ENCODE peak calls at places on chromosomes 5 and 9, in six cellular contexts. Z is CD8-positive, alpha-beta T cell; P is mesendoderm; D is thyroid gland; M is transverse colon; J is Panc1. A is an unnamed sample. For H3K4me1 and H3K36me3, the result is how much of the 10 kb centered on the place peaks cover.

GRCh38 chr5:123835421-123835820 is 323.4 kb downstream of the CSNK1G3 start:
- DNase-seq in Z (no peak), P (no peak), D (no peak), M (no peak), J (no peak), A (no peak)

GRCh38 chr9:35808433-35808832 is 3.6 kb downstream of the SPAG8 start:
- DNase-seq in Z (no peak), P (no peak), D (no peak), M (no peak), J (no peak), A (no peak)

GRCh38 chr9:132043708-132044107 is 36.0 kb downstream of the MED27 start:
- DNase-seq in Z (no peak), P (no peak), D (no peak), M (no peak), J (no peak), A (no peak)

GRCh38 chr5:153831976-153832375 is 206.7 kb downstream of the FAM114A2 start:
- DNase-seq in Z (no peak), P (peak), D (no peak), M (no peak), J (no peak), A (no peak)

GRCh38 chr5:756865-757345 is 27.6 kb downstream of the ZDHHC11B start:
- DNase-seq in Z (peak), P (peak), D (no peak), M (peak), J (no peak), A (peak)

GRCh38 chr5:81698806-81699205 is 52.1 kb downstream of the SSBP2 start:
- DNase-seq in Z (no peak), P (no peak), D (no peak), M (no peak), J (no peak), A (no peak)

GRCh38 chr9:114837923-114838322 is 32.1 kb upstream of the TNFSF15 start:
- DNase-seq in Z (no peak), P (no peak), D (no peak), M (no peak), J (no peak), A (no peak)

GRCh38 chr5:132093310-132093709 is 19.7 kb downstream of the CSF2 start:
- DNase-seq in Z (no peak), P (no peak), D (no peak), M (no peak), J (no peak), A (no peak)

GRCh38 chr5:164358531-164359259 is 853.3 kb downstream of the MAT2B start:
- DNase-seq in Z (no peak), P (no peak), D (no peak), M (no peak), J (no peak), A (no peak)

GRCh38 chr5:96228449-96228848 is 204.6 kb downstream of the PCSK1 start:
- DNase-seq in Z (no peak), P (no peak), D (no peak), M (no peak), J (no peak), A (no peak)

GRCh38 chr5:158905281-158905680 is 194.4 kb downstream of the EBF1 start:
- DNase-seq in Z (no peak), P (no peak), D (no peak), M (no peak), J (no peak), A (no peak)

GRCh38 chr9:2228132-2228531 is 213.0 kb downstream of the SMARCA2 start:
- DNase-seq in Z (no peak), P (peak), D (peak), M (peak), J (no peak), A (no peak)

GRCh38 chr9:21788752-21789151 is 13.7 kb upstream of the MTAP start:
- DNase-seq in Z (no peak), P (no peak), D (no peak), M (no peak), J (no peak), A (no peak)

GRCh38 chr9:10869687-10870086 is 256.9 kb upstream of the PTPRD start:
- DNase-seq in Z (no peak), P (no peak), D (no peak), M (no peak), J (no peak), A (no peak)

GRCh38 chr9:128182872-128183528 is 8.4 kb downstream of the CIZ1 start:
- DNase-seq in Z (no peak), P (no peak), D (no peak), M (no peak), J (no peak), A (no peak)

GRCh38 chr5:1333986-1334385 is 10.9 kb downstream of the CLPTM1L start:
- DNase-seq in Z (no peak), P (no peak), D (no peak), M (no peak), J (no peak), A (no peak)

GRCh38 chr5:52648726-52649125 is 139.0 kb upstream of the ITGA1 start:
- DNase-seq in Z (no peak), P (no peak), D (no peak), M (no peak), J (no peak), A (no peak)

GRCh38 chr9:137556069-137556838 is 4.6 kb downstream of the MRPL41 start:
- DNase-seq in Z (no peak), P (no peak), D (no peak), M (peak), J (no peak), A (no peak)

GRCh38 chr9:116712781-116713180 is 25.7 kb downstream of the TRIM32 start:
- DNase-seq in Z (no peak), P (no peak), D (no peak), M (no peak), J (no peak), A (no peak)

GRCh38 chr5:74299833-74300232 is 340.7 kb downstream of the ENC1 start:
- DNase-seq in Z (no peak), P (no peak), D (no peak), M (no peak), J (no peak), A (no peak)

GRCh38 chr9:77251050-77251449 is 73.7 kb downstream of the VPS13A start:
- DNase-seq in Z (no peak), P (no peak), D (no peak), M (no peak), J (no peak), A (no peak)

GRCh38 chr9:128419061-128419925 is 1.4 kb upstream of the CERCAM start:
- DNase-seq in Z (no peak), P (no peak), D (peak), M (no peak), J (no peak), A (no peak)

GRCh38 chr5:13783731-13784130 is 160.8 kb downstream of the DNAH5 start:
- DNase-seq in Z (no peak), P (peak), D (no peak), M (no peak), J (no peak), A (no peak)

GRCh38 chr5:4584982-4585381 is 555.1 kb upstream of the ADAMTS16 start:
- DNase-seq in Z (no peak), P (no peak), D (peak), M (no peak), J (no peak), A (no peak)

GRCh38 chr5:39148983-39149534 is 70.3 kb downstream of the FYB1 start:
- DNase-seq in Z (no peak), P (peak), D (no peak), M (no peak), J (no peak), A (no peak)

GRCh38 chr5:56233230-56233629 is at the start of gene ANKRD55:
- DNase-seq in Z (no peak), P (no peak), D (no peak), M (no peak), J (no peak), A (no peak)

GRCh38 chr5:75670571-75670970 is 46.7 kb downstream of the POC5 start:
- DNase-seq in Z (no peak), P (no peak), D (peak), M (no peak), J (no peak), A (no peak)

GRCh38 chr5:123557907-123558306 is 45.9 kb downstream of the CSNK1G3 start:
- DNase-seq in Z (no peak), P (peak), D (no peak), M (no peak), J (no peak), A (no peak)

GRCh38 chr5:181138258-181138657 is 7.3 kb upstream of the OR2V1 start:
- DNase-seq in Z (no peak), P (no peak), D (no peak), M (no peak), J (no peak), A (no peak)

GRCh38 chr5:171092194-171092593 is 216.9 kb upstream of the TLX3 start:
- DNase-seq in Z (no peak), P (peak), D (no peak), M (no peak), J (no peak), A (no peak)

GRCh38 chr5:155631116-155631515 is 617.6 kb downstream of the KIF4B start:
- DNase-seq in Z (no peak), P (peak), D (no peak), M (no peak), J (no peak), A (no peak)

GRCh38 chr9:134720136-134720753 is 78.6 kb downstream of the COL5A1 start:
- DNase-seq in Z (no peak), P (no peak), D (no peak), M (no peak), J (no peak), A (no peak)

GRCh38 chr5:112973036-112973435 is 3.6 kb upstream of the DCP2 start:
- DNase-seq in Z (no peak), P (no peak), D (no peak), M (no peak), J (no peak), A (no peak)

GRCh38 chr9:137372693-137373610 is 50.0 kb downstream of the EXD3 start:
- DNase-seq in Z (no peak), P (no peak), D (no peak), M (no peak), J (no peak), A (no peak)

GRCh38 chr9:6426117-6426516 is 13.1 kb downstream of the UHRF2 start:
- DNase-seq in Z (no peak), P (no peak), D (no peak), M (no peak), J (no peak), A (no peak)

GRCh38 chr9:11312976-11313375 is 700.2 kb upstream of the PTPRD start:
- DNase-seq in Z (no peak), P (no peak), D (peak), M (no peak), J (no peak), A (no peak)

GRCh38 chr9:137466041-137466799 is 7.1 kb upstream of the NSMF start:
- DNase-seq in Z (no peak), P (no peak), D (no peak), M (no peak), J (no peak), A (no peak)

DNA sequence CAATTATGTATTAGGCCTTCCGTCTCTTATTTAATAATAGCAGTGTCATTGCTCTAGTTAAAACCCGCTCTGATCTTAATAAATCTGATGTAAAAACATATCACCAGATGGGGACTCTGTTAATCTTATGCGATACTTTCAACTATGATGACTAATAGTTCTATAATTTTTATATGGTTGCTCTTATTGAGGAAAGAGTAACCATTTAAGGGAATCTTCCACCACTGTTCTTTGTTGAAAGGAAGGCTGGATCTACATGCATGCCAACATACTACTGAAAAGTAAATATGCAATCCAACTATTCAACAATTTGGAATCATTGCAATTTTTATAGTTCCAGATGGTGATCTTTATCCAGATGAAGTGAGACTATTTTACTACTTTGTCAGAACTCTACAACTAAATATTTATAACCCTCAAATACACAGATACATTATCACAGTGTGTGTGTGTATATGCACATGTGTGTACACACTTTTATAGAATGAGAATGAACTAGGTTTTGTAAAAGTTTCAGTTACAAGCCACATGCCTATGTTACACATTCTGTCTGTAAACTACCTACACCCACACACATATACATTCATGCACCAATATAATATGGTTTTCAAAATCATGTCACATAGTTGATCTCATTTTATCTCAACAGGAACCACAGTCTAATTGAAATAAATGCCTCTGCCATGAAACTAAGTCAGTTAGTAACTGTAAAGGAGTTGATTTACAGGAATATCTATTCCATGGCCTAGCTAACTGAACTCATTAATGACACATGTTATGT is 646.9 kb downstream of the PDE4D start:
- DNase-seq in Z (no peak), P (no peak), D (no peak), M (no peak), J (no peak), A (no peak)
- H3K27ac ChIP-seq in Z (no peak), P (no peak), D (no peak), M (peak), J (no peak), A (no peak)

DNA sequence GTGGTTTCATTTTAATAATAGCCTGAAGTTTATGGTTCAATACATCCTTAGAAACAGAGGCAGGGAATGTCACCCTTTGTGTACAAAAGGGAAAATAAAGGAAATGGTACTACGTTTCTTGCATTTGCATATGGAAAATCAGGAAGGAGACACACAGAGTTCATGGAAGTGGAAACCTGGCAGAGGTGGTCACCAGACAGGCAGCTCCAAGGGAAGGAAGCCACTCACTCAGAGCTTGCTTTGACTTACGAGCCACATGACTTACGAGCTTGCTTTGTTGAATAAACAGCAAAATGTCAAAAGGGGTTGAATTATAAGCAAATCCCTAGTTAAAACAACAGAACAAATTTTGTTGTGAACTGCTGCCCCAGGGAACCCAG is 164.3 kb downstream of the SYK start:
- DNase-seq in Z (no peak), P (no peak), D (peak), M (no peak), J (no peak), A (no peak)
- H3K4me1 ChIP-seq in Z (under half), P (under half), D (under half), M (under half), J (under half), A (under half)

DNA sequence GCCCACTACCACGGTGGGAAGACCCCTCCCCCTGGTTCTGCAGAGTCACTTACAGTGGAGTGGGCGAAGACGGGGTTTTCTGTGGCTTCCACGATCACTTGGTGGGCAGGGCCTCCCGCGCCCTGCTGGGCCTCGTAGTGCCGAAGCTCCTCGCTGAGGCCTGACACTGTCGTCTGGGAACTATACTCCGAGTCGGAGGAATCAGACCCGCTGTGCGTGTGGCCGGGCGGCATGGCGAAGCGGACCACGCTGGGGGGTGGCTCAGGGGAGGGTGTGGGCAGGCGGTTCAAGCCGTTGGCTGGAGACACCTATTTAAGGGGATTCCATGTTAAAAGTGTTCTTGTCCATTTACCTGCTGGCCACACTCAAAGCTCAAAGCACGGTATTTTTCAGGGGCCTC is 67.8 kb downstream of the PTCH1 start:
- DNase-seq in Z (no peak), P (no peak), D (no peak), M (no peak), J (no peak), A (no peak)
- H3K36me3 ChIP-seq in Z (under half), P (under half), D (under half), M (under half), J (under half), A (half or more)

DNA sequence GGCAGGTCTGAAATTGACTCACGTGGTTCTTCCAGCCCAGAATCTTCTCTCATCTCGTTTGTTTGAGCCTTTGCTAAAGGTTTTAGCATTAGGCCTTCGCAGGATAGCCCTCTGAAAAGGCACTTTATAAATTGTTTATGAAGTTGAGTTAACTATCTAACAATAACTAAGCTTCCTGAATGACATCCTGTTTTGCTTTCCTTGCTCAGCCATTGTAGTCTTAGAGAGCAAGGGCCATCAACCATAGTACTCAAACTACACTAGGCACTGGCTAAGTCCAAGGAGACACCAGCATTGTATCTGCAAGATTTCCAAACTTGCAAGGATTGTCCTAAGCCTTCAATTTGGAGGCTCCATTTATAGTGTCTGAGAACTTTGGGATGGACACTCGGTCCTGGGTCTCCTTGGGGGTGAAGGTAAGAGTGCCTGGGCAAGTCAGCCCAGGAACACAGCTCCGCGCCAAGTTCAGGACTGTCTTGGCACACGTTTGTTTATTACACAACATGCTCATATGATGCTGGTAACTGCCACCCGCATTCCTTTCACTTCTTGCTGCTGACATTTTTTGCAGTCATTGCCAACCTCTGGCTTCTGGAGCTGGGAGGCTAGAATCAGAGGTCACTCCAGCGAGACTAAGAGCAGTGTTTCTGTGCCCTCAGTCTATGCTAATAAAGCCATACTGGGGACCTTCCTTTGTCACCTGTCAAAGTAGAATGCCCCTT is 151.1 kb downstream of the ESM1 start:
- DNase-seq in Z (no peak), P (no peak), D (no peak), M (no peak), J (no peak), A (no peak)
- H3K27ac ChIP-seq in Z (no peak), P (no peak), D (no peak), M (no peak), J (no peak), A (no peak)

GRCh38 chr5:36768450-36768849 is 108.1 kb upstream of the NIPBL start:
- DNase-seq in Z (no peak), P (no peak), D (no peak), M (no peak), J (no peak), A (no peak)

GRCh38 chr5:36759117-36759516 is 117.5 kb upstream of the NIPBL start:
- DNase-seq in Z (no peak), P (no peak), D (no peak), M (no peak), J (no peak), A (no peak)

GRCh38 chr5:36769129-36769528 is 107.4 kb upstream of the NIPBL start:
- DNase-seq in Z (no peak), P (no peak), D (no peak), M (no peak), J (no peak), A (no peak)

GRCh38 chr5:36763454-36763853 is 113.1 kb upstream of the NIPBL start:
- DNase-seq in Z (no peak), P (no peak), D (peak), M (no peak), J (no peak), A (no peak)
- H3K4me1 ChIP-seq in Z (under half), P (under half), D (under half), M (under half), J (under half), A (under half)